ENCODE peak calls at places on chromosomes 7 and 10, in seven cellular contexts. V is colonic mucosa, P is brain microvascular endothelial cell, H is LNCaP clone FGC, L is GM23338, F is cardiac fibroblast, O is endodermal cell. B is an unnamed sample.

GRCh38 chr7:140696024-140696678 is 357 bp upstream of the NDUFB2 start:
- DNase-seq in H (peak), O (peak), L (peak), F (peak), V (peak), P (peak), B (peak)

GRCh38 chr10:70459771-70460490 is 18.4 kb upstream of the NODAL start:
- DNase-seq in O (peak), H (no peak), P (no peak), F (no peak), V (no peak), L (peak), B (no peak)

GRCh38 chr10:34194259-34194658 is 620.8 kb downstream of the PARD3 start:
- DNase-seq in H (no peak), F (peak), O (no peak), V (no peak), L (no peak), P (peak), B (no peak)

GRCh38 chr10:82266438-82266837 is 391.4 kb downstream of the NRG3 start:
- DNase-seq in O (no peak), P (peak), F (peak), V (no peak), H (no peak), L (no peak), B (no peak)

GRCh38 chr10:120570418-120570817 is 113.4 kb downstream of the PLPP4 start:
- DNase-seq in O (no peak), V (no peak), H (no peak), P (no peak), L (no peak), F (no peak), B (no peak)

GRCh38 chr10:17003151-17003550 is 126.5 kb downstream of the CUBN start:
- DNase-seq in L (no peak), V (no peak), P (peak), H (no peak), F (peak), O (peak), B (peak)

GRCh38 chr7:30046127-30046774 is 18.0 kb downstream of the PLEKHA8 start:
- DNase-seq in F (no peak), V (no peak), P (no peak), O (no peak), H (no peak), L (no peak), B (no peak)

GRCh38 chr7:8259586-8260222 is 2.3 kb downstream of the ICA1 start:
- DNase-seq in H (no peak), P (no peak), L (no peak), O (no peak), F (no peak), V (no peak), B (no peak)

GRCh38 chr10:115795964-115796363 is 477.0 kb downstream of the GFRA1 start:
- DNase-seq in P (no peak), O (no peak), L (no peak), H (no peak), V (no peak), F (no peak), B (no peak)

GRCh38 chr10:12041766-12042408 is 722 bp downstream of the UPF2 start:
- DNase-seq in V (peak), P (peak), L (peak), H (no peak), O (peak), F (peak), B (no peak)

GRCh38 chr7:80907141-80907601 is 11.7 kb downstream of the SEMA3C start:
- DNase-seq in P (no peak), H (no peak), L (no peak), F (no peak), O (no peak), V (no peak), B (no peak)

GRCh38 chr7:144468990-144469732 is 65.7 kb upstream of the NOBOX start:
- DNase-seq in P (peak), F (peak), H (no peak), L (no peak), V (no peak), O (no peak), B (peak)

GRCh38 chr7:2937701-2938513 is 93.8 kb upstream of the GNA12 start:
- DNase-seq in V (no peak), H (no peak), P (no peak), O (peak), F (no peak), L (no peak), B (no peak)

GRCh38 chr7:66682350-66683093 is 53.8 kb downstream of the KCTD7 start:
- DNase-seq in P (peak), F (peak), L (peak), O (no peak), V (peak), H (no peak), B (no peak)

GRCh38 chr10:132246296-132246695 is 59.5 kb downstream of the DPYSL4 start:
- DNase-seq in O (no peak), H (no peak), L (no peak), F (no peak), P (no peak), V (no peak), B (no peak)

GRCh38 chr7:19964198-19964597 is 190.8 kb upstream of the TMEM196 start:
- DNase-seq in P (peak), H (no peak), L (no peak), V (no peak), O (no peak), F (peak), B (no peak)

GRCh38 chr10:71213761-71214440 is 1.5 kb downstream of the UNC5B start:
- DNase-seq in O (peak), P (peak), V (peak), F (peak), L (peak), H (no peak), B (no peak)

GRCh38 chr10:2279666-2280065 is 542.3 kb upstream of the ADARB2 start:
- DNase-seq in F (no peak), V (no peak), P (no peak), L (peak), H (no peak), O (no peak), B (no peak)

GRCh38 chr7:81140775-81141174 is 221.9 kb upstream of the SEMA3C start:
- DNase-seq in L (no peak), H (no peak), V (no peak), P (no peak), O (no peak), F (no peak), B (no peak)

GRCh38 chr10:98420786-98421185 is 5.8 kb upstream of the PYROXD2 start:
- DNase-seq in P (no peak), O (no peak), F (no peak), L (no peak), H (no peak), V (no peak), B (no peak)

GRCh38 chr7:121755286-121755685 is 117.7 kb upstream of the PTPRZ1 start:
- DNase-seq in L (no peak), P (no peak), H (no peak), F (peak), O (no peak), V (no peak), B (no peak)

GRCh38 chr10:5684971-5685763 is 529 bp downstream of the TASOR2 start:
- DNase-seq in H (peak), L (peak), F (peak), O (peak), V (peak), P (peak), B (peak)

GRCh38 chr7:5143935-5144903 is 45.8 kb upstream of the WIPI2 start:
- DNase-seq in L (peak), O (no peak), P (peak), F (peak), V (no peak), H (no peak), B (no peak)

GRCh38 chr7:44959956-44960640 is 18.7 kb downstream of the MYO1G start:
- DNase-seq in O (no peak), P (no peak), L (no peak), H (no peak), F (no peak), V (no peak), B (no peak)

GRCh38 chr7:116167177-116167576 is 43.2 kb upstream of the TES start:
- DNase-seq in P (no peak), H (no peak), V (no peak), F (no peak), O (peak), L (peak), B (no peak)

GRCh38 chr7:479948-480499 is 39.6 kb downstream of the PDGFA start:
- DNase-seq in P (no peak), V (no peak), L (no peak), O (no peak), H (no peak), F (no peak), B (no peak)

GRCh38 chr7:41383596-41383995 is 319.3 kb downstream of the INHBA start:
- DNase-seq in P (no peak), F (no peak), O (no peak), H (no peak), L (no peak), V (no peak), B (no peak)

GRCh38 chr7:143013897-143014296 is 13.0 kb downstream of the OR9A2 start:
- DNase-seq in O (no peak), P (peak), H (no peak), F (peak), L (no peak), V (no peak), B (peak)

GRCh38 chr7:30521532-30521931 is 16.9 kb upstream of the GGCT start:
- DNase-seq in F (peak), L (no peak), V (peak), O (no peak), P (peak), H (no peak), B (no peak)

GRCh38 chr10:33819206-33819605 is 484.7 kb upstream of the NRP1 start:
- DNase-seq in H (no peak), V (no peak), L (no peak), O (no peak), P (no peak), F (no peak), B (peak)

GRCh38 chr7:134141868-134142264 is 14.7 kb downstream of the LRGUK start:
- DNase-seq in V (no peak), O (no peak), H (no peak), L (no peak), P (no peak), F (no peak), B (no peak)

GRCh38 chr7:27189560-27190283 is 4.7 kb upstream of the HOXA11 start:
- DNase-seq in V (no peak), H (no peak), L (no peak), P (no peak), O (peak), F (no peak), B (no peak)

GRCh38 chr10:15214237-15214636 is 45.7 kb upstream of the NMT2 start:
- DNase-seq in F (no peak), V (no peak), O (no peak), H (no peak), L (no peak), P (no peak), B (no peak)

GRCh38 chr10:101000602-101000991 is 989 bp downstream of the LZTS2 start:
- DNase-seq in F (no peak), P (no peak), O (no peak), H (no peak), L (no peak), V (no peak), B (no peak)
- H3K4me3 ChIP-seq in F (peak), P (peak), O (peak), H (peak), L (peak), V (peak), B (peak)

GRCh38 chr10:93746844-93747284 is 10.9 kb upstream of the LGI1 start:
- DNase-seq in O (peak), H (no peak), L (peak), V (peak), P (peak), F (peak), B (peak)
- TF ChIP-seq CTCF in O (peak), H (peak), L (peak), V (peak), P (peak), F (peak), B (peak)

DNA sequence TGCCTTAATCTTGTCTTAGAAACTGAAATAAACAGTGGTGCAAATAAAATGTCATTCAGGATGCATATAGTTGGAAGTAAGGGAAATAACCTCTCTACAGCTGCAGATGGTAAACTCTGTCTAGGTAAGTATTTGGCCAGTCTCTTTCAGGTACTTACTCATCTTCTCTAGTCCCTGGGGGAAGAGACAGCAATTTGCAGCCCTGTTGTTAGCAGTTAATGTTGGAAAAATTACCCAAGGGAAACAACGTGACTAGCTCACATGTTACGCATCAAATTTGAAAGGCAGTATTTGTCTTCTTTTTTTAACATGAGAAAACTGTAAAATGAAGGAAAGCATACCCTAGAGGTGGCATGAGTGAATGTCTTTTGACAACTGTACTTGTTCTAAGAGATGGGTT is 3.2 kb upstream of the HUS1 start:
- DNase-seq in O (no peak), H (no peak), P (no peak), F (no peak), V (no peak), L (no peak), B (no peak)
- H3K4me3 ChIP-seq in O (no peak), H (no peak), P (no peak), F (no peak), V (no peak), L (no peak), B (no peak)

DNA sequence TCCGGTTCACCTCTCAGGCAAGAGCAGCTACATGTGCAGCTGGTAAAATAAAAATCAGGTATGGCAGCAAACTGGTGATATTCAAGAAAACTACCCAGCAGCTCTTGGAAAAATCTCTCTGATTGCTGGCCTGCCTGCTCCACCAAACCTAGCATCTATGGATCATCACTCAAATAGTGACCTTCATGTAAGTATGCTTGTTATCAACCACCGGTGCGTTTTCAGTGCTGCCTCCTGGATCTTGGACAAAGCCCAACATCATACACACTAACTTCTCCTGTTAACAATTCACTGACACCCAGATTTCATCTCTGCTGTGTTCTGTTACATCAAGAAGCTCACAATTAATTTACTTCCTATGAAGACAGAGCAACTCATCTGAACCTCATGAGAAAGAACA is 8.9 kb downstream of the CDK6 start:
- DNase-seq in O (no peak), L (no peak), H (no peak), F (peak), V (no peak), P (no peak), B (no peak)
- TF ChIP-seq CTCF in O (no peak), L (no peak), H (no peak), F (no peak), V (no peak), P (no peak), B (no peak)

GRCh38 chr7:112448891-112449290 is 1.4 kb upstream of the IFRD1 start:
- DNase-seq in O (no peak), L (no peak), F (no peak), H (no peak), V (peak), P (no peak), B (no peak)
- H3K4me3 ChIP-seq in O (no peak), L (no peak), F (no peak), H (no peak), V (no peak), P (no peak), B (no peak)

GRCh38 chr10:101140950-101141621 is 10.0 kb downstream of the TLX1 start:
- DNase-seq in V (no peak), F (no peak), L (no peak), O (no peak), H (peak), P (no peak), B (no peak)
- TF ChIP-seq CTCF in V (no peak), F (no peak), L (no peak), O (no peak), H (no peak), P (no peak), B (no peak)

GRCh38 chr7:52958621-52959140 is 76.8 kb upstream of the POM121L12 start:
- DNase-seq in O (no peak), F (no peak), L (no peak), V (no peak), H (no peak), P (no peak), B (no peak)
- H3K4me3 ChIP-seq in O (no peak), F (no peak), L (no peak), V (no peak), H (no peak), P (no peak), B (no peak)

DNA sequence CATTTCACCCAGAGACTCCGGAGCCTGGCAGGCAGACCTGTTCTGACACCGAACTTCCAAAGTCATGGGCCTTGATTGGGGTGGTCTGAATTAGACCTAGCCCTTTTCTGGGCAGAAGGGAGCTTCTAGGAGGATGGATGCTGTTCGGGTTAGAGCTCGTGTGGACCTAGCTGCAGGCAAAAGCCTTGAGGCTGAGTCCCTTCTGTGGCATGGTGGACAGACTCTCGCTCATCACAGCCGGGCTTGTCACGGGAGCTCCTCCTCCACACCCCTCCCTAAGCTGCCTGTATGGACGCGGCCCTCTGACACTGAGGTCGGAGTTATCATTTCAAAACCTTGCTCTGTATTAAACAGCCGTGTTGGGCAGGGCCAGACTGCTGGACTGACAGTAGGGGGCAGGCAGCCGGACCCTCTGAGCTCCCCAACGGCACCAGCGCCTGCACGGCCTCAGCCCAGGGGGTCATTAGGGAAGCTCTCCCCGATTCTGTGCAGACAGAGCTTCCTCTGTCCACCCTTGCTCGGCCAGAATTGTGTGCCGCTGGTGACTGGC is 2.2 kb downstream of the IRF5 start:
- DNase-seq in F (no peak), O (no peak), H (no peak), L (no peak), P (no peak), V (no peak), B (no peak)
- TF ChIP-seq CTCF in F (no peak), O (no peak), H (no peak), L (no peak), P (peak), V (no peak), B (no peak)

DNA sequence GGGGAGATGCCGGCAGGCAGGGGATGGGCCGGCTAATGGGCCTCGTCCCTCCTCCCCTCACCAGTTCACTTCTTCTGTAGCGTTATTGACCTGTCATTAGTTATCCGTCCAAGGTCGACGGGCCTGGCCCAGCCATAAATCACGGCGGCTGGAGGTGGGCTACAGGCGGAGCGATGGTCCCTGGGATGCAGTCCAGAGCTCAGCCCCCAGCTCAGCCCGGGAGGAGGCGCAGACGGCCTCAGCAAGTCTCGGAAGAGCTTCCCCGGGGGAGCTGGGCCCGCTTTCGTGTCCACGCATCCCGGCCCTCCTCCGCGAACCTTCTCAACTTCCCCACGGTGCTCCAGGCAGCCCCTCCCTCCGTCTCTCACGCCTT is 18.6 kb downstream of the POLL start:
- DNase-seq in H (no peak), L (peak), F (no peak), O (no peak), V (no peak), P (no peak), B (no peak)
- H3K4me3 ChIP-seq in H (no peak), L (peak), F (no peak), O (peak), V (peak), P (peak), B (peak)